ENCODE peak calls at places on chromosomes 5 and 9, in seven cellular contexts. One of them, this sample, is unnamed.

GRCh38 chr5:52922384-52922783 is 66.8 kb upstream of the ITGA2 start:
- DNase-seq in endothelial cell of umbilical vein: peak; percentile 83
- DNase-seq in ELF-1: no peak
- DNase-seq in endothelial cell: no peak
- DNase-seq in posterior vena cava: no peak
- DNase-seq in activated B cell treated with CpG ODN at 0.5 μM for 24 hours: no peak
- DNase-seq in HT1080: peak; percentile 87
- DNase-seq in this sample: peak; percentile 93

GRCh38 chr9:123321874-123322770 is 33.9 kb upstream of the CRB2 start:
- DNase-seq in ELF-1: no peak
- DNase-seq in activated B cell treated with CpG ODN at 0.5 μM for 24 hours: no peak
- DNase-seq in endothelial cell: no peak
- DNase-seq in posterior vena cava: no peak
- DNase-seq in endothelial cell of umbilical vein: no peak
- DNase-seq in HT1080: no peak
- DNase-seq in this sample: no peak

GRCh38 chr9:129221979-129222635 is 44.0 kb upstream of the IER5L start:
- DNase-seq in ELF-1: no peak
- DNase-seq in endothelial cell of umbilical vein: no peak
- DNase-seq in HT1080: no peak
- DNase-seq in endothelial cell: no peak
- DNase-seq in activated B cell treated with CpG ODN at 0.5 μM for 24 hours: no peak
- DNase-seq in posterior vena cava: no peak
- DNase-seq in this sample: no peak

GRCh38 chr5:71938886-71939285 is 168.4 kb upstream of the MAP1B start:
- DNase-seq in activated B cell treated with CpG ODN at 0.5 μM for 24 hours: no peak
- DNase-seq in posterior vena cava: no peak
- DNase-seq in endothelial cell of umbilical vein: no peak
- DNase-seq in ELF-1: peak; percentile 85
- DNase-seq in endothelial cell: no peak
- DNase-seq in HT1080: peak; percentile 76
- DNase-seq in this sample: peak; percentile 73

GRCh38 chr9:137619240-137620090 is 660 bp downstream of the EHMT1 start:
- DNase-seq in ELF-1: peak; percentile 42
- DNase-seq in activated B cell treated with CpG ODN at 0.5 μM for 24 hours: peak; percentile 42
- DNase-seq in endothelial cell: no peak
- DNase-seq in endothelial cell of umbilical vein: peak; percentile 58
- DNase-seq in posterior vena cava: peak; percentile 81
- DNase-seq in HT1080: peak; percentile 39
- DNase-seq in this sample: peak; percentile 45

GRCh38 chr5:28862137-28862859 is 1823.9 kb upstream of the CDH9 start:
- DNase-seq in endothelial cell: no peak
- DNase-seq in HT1080: no peak
- DNase-seq in posterior vena cava: no peak
- DNase-seq in ELF-1: no peak
- DNase-seq in endothelial cell of umbilical vein: no peak
- DNase-seq in activated B cell treated with CpG ODN at 0.5 μM for 24 hours: no peak
- DNase-seq in this sample: peak; percentile 66

GRCh38 chr5:54959673-54960418 is 25.5 kb downstream of the ESM1 start:
- DNase-seq in HT1080: no peak
- DNase-seq in endothelial cell of umbilical vein: peak; percentile 57
- DNase-seq in posterior vena cava: no peak
- DNase-seq in endothelial cell: peak; percentile 35
- DNase-seq in activated B cell treated with CpG ODN at 0.5 μM for 24 hours: no peak
- DNase-seq in ELF-1: peak; percentile 15
- DNase-seq in this sample: peak; percentile 66

GRCh38 chr5:111834926-111835599 is 78.1 kb upstream of the NREP start:
- DNase-seq in endothelial cell of umbilical vein: peak; percentile 33
- DNase-seq in ELF-1: no peak
- DNase-seq in activated B cell treated with CpG ODN at 0.5 μM for 24 hours: no peak
- DNase-seq in endothelial cell: no peak
- DNase-seq in posterior vena cava: no peak
- DNase-seq in HT1080: peak; percentile 29
- DNase-seq in this sample: no peak

GRCh38 chr5:38367410-38367809 is 109.1 kb downstream of the EGFLAM start:
- DNase-seq in endothelial cell of umbilical vein: no peak
- DNase-seq in HT1080: no peak
- DNase-seq in activated B cell treated with CpG ODN at 0.5 μM for 24 hours: no peak
- DNase-seq in posterior vena cava: no peak
- DNase-seq in endothelial cell: peak; percentile 34
- DNase-seq in ELF-1: no peak
- DNase-seq in this sample: peak; percentile 97

GRCh38 chr5:83564069-83564749 is 92.7 kb downstream of the VCAN start:
- DNase-seq in HT1080: peak; percentile 51
- DNase-seq in posterior vena cava: no peak
- DNase-seq in ELF-1: no peak
- DNase-seq in endothelial cell of umbilical vein: peak; percentile 81
- DNase-seq in endothelial cell: no peak
- DNase-seq in activated B cell treated with CpG ODN at 0.5 μM for 24 hours: no peak
- DNase-seq in this sample: peak; percentile 42

GRCh38 chr5:2748180-2748840 is 3.2 kb downstream of the IRX2 start:
- DNase-seq in posterior vena cava: no peak
- DNase-seq in endothelial cell of umbilical vein: no peak
- DNase-seq in ELF-1: peak; percentile 14
- DNase-seq in activated B cell treated with CpG ODN at 0.5 μM for 24 hours: no peak
- DNase-seq in endothelial cell: no peak
- DNase-seq in HT1080: no peak
- DNase-seq in this sample: no peak

GRCh38 chr5:21919417-21920022 is 933.6 kb downstream of the CDH12 start:
- DNase-seq in ELF-1: peak; percentile 10
- DNase-seq in activated B cell treated with CpG ODN at 0.5 μM for 24 hours: no peak
- DNase-seq in endothelial cell: peak; percentile 47
- DNase-seq in endothelial cell of umbilical vein: peak; percentile 79
- DNase-seq in posterior vena cava: no peak
- DNase-seq in HT1080: peak; percentile 66
- DNase-seq in this sample: peak; percentile 61

GRCh38 chr5:59005934-59006701 is 423.2 kb downstream of the RAB3C start:
- DNase-seq in ELF-1: no peak
- DNase-seq in activated B cell treated with CpG ODN at 0.5 μM for 24 hours: no peak
- DNase-seq in endothelial cell: no peak
- DNase-seq in posterior vena cava: no peak
- DNase-seq in endothelial cell of umbilical vein: no peak
- DNase-seq in HT1080: no peak
- DNase-seq in this sample: no peak

GRCh38 chr9:112094948-112095779 is 79.9 kb downstream of the SUSD1 start:
- DNase-seq in endothelial cell of umbilical vein: peak; percentile 13
- DNase-seq in activated B cell treated with CpG ODN at 0.5 μM for 24 hours: no peak
- DNase-seq in endothelial cell: no peak
- DNase-seq in ELF-1: no peak
- DNase-seq in posterior vena cava: no peak
- DNase-seq in HT1080: no peak
- DNase-seq in this sample: no peak

GRCh38 chr5:132746592-132747063 is 598 bp upstream of the CCNI2 start:
- DNase-seq in endothelial cell: no peak
- DNase-seq in endothelial cell of umbilical vein: peak; percentile 50
- DNase-seq in posterior vena cava: no peak
- DNase-seq in activated B cell treated with CpG ODN at 0.5 μM for 24 hours: no peak
- DNase-seq in ELF-1: no peak
- DNase-seq in HT1080: no peak
- DNase-seq in this sample: peak; percentile 90

GRCh38 chr9:133564451-133564850 is 29.9 kb downstream of the ADAMTSL2 start:
- DNase-seq in endothelial cell of umbilical vein: no peak
- DNase-seq in activated B cell treated with CpG ODN at 0.5 μM for 24 hours: no peak
- DNase-seq in posterior vena cava: no peak
- DNase-seq in endothelial cell: no peak
- DNase-seq in HT1080: no peak
- DNase-seq in ELF-1: no peak
- DNase-seq in this sample: no peak

GRCh38 chr9:94014066-94014654 is 59.0 kb upstream of the BARX1 start:
- DNase-seq in posterior vena cava: no peak
- DNase-seq in activated B cell treated with CpG ODN at 0.5 μM for 24 hours: no peak
- DNase-seq in ELF-1: no peak
- DNase-seq in endothelial cell of umbilical vein: peak; percentile 35
- DNase-seq in endothelial cell: peak; percentile 22
- DNase-seq in HT1080: no peak
- DNase-seq in this sample: peak; percentile 51

GRCh38 chr9:134492281-134492691 is 149.3 kb upstream of the COL5A1 start:
- DNase-seq in endothelial cell of umbilical vein: no peak
- DNase-seq in HT1080: no peak
- DNase-seq in posterior vena cava: peak; percentile 83
- DNase-seq in ELF-1: peak; percentile 59
- DNase-seq in activated B cell treated with CpG ODN at 0.5 μM for 24 hours: no peak
- DNase-seq in endothelial cell: no peak
- DNase-seq in this sample: no peak